ENCODE peak calls at places on chromosomes 11 and 22, in eight cellular contexts. One of them, this sample, is unnamed.

GRCh38 chr11:3853935-3854659 is 1.4 kb upstream of the STIM1 start:
- DNase-seq in choroid plexus epithelial cell: no peak
- DNase-seq in left colon: peak; percentile 62
- DNase-seq in activated CD4-positive, alpha-beta T cell treated with anti-CD3 and anti-CD28 coated beads for 1 hour: peak; percentile 49
- DNase-seq in kidney glomerular epithelial cell: no peak
- DNase-seq in AG09319: no peak
- DNase-seq in DMS79 treated with DMSO at 0.1 percent for 48 hours: peak; percentile 66
- DNase-seq in M059J: no peak
- DNase-seq in this sample: no peak

GRCh38 chr11:406796-407650 is 7.8 kb downstream of the SIGIRR start:
- DNase-seq in choroid plexus epithelial cell: peak; percentile 82
- DNase-seq in AG09319: peak; percentile 28
- DNase-seq in DMS79 treated with DMSO at 0.1 percent for 48 hours: no peak
- DNase-seq in kidney glomerular epithelial cell: no peak
- DNase-seq in M059J: no peak
- DNase-seq in left colon: peak; percentile 92
- DNase-seq in activated CD4-positive, alpha-beta T cell treated with anti-CD3 and anti-CD28 coated beads for 1 hour: peak; percentile 83
- DNase-seq in this sample: no peak

GRCh38 chr22:40616578-40616977 is 19.9 kb downstream of the MRTFA start:
- DNase-seq in choroid plexus epithelial cell: no peak
- DNase-seq in AG09319: no peak
- DNase-seq in M059J: no peak
- DNase-seq in DMS79 treated with DMSO at 0.1 percent for 48 hours: no peak
- DNase-seq in kidney glomerular epithelial cell: no peak
- DNase-seq in left colon: no peak
- DNase-seq in activated CD4-positive, alpha-beta T cell treated with anti-CD3 and anti-CD28 coated beads for 1 hour: no peak
- DNase-seq in this sample: no peak

GRCh38 chr22:38860291-38861169 is 11.5 kb downstream of the CBX6 start:
- DNase-seq in kidney glomerular epithelial cell: no peak
- DNase-seq in choroid plexus epithelial cell: no peak
- DNase-seq in AG09319: no peak
- DNase-seq in M059J: no peak
- DNase-seq in left colon: no peak
- DNase-seq in DMS79 treated with DMSO at 0.1 percent for 48 hours: no peak
- DNase-seq in activated CD4-positive, alpha-beta T cell treated with anti-CD3 and anti-CD28 coated beads for 1 hour: no peak
- DNase-seq in this sample: no peak

GRCh38 chr11:17259931-17260499 is 16.5 kb upstream of the NUCB2 start:
- DNase-seq in AG09319: no peak
- DNase-seq in DMS79 treated with DMSO at 0.1 percent for 48 hours: no peak
- DNase-seq in activated CD4-positive, alpha-beta T cell treated with anti-CD3 and anti-CD28 coated beads for 1 hour: no peak
- DNase-seq in left colon: no peak
- DNase-seq in kidney glomerular epithelial cell: no peak
- DNase-seq in M059J: peak; percentile 21
- DNase-seq in choroid plexus epithelial cell: no peak
- DNase-seq in this sample: no peak

GRCh38 chr11:70297341-70297740 is 26.9 kb downstream of the PPFIA1 start:
- DNase-seq in M059J: peak; percentile 41
- DNase-seq in AG09319: no peak
- DNase-seq in choroid plexus epithelial cell: peak; percentile 32
- DNase-seq in activated CD4-positive, alpha-beta T cell treated with anti-CD3 and anti-CD28 coated beads for 1 hour: no peak
- DNase-seq in kidney glomerular epithelial cell: peak; percentile 21
- DNase-seq in left colon: no peak
- DNase-seq in DMS79 treated with DMSO at 0.1 percent for 48 hours: no peak
- DNase-seq in this sample: no peak

GRCh38 chr11:416757-417621 is 2.2 kb upstream of the SIGIRR start:
- DNase-seq in choroid plexus epithelial cell: no peak
- DNase-seq in AG09319: no peak
- DNase-seq in kidney glomerular epithelial cell: no peak
- DNase-seq in DMS79 treated with DMSO at 0.1 percent for 48 hours: peak; percentile 19
- DNase-seq in left colon: peak; percentile 70
- DNase-seq in activated CD4-positive, alpha-beta T cell treated with anti-CD3 and anti-CD28 coated beads for 1 hour: no peak
- DNase-seq in M059J: no peak
- DNase-seq in this sample: no peak

GRCh38 chr11:126319374-126319740 is 15.5 kb downstream of the DCPS start:
- DNase-seq in kidney glomerular epithelial cell: no peak
- DNase-seq in M059J: no peak
- DNase-seq in AG09319: no peak
- DNase-seq in choroid plexus epithelial cell: no peak
- DNase-seq in activated CD4-positive, alpha-beta T cell treated with anti-CD3 and anti-CD28 coated beads for 1 hour: no peak
- DNase-seq in left colon: no peak
- DNase-seq in DMS79 treated with DMSO at 0.1 percent for 48 hours: no peak
- DNase-seq in this sample: no peak

GRCh38 chr11:99244613-99245012 is 223.9 kb downstream of the CNTN5 start:
- DNase-seq in AG09319: no peak
- DNase-seq in left colon: no peak
- DNase-seq in kidney glomerular epithelial cell: no peak
- DNase-seq in DMS79 treated with DMSO at 0.1 percent for 48 hours: no peak
- DNase-seq in choroid plexus epithelial cell: peak; percentile 56
- DNase-seq in M059J: peak; percentile 70
- DNase-seq in activated CD4-positive, alpha-beta T cell treated with anti-CD3 and anti-CD28 coated beads for 1 hour: no peak
- DNase-seq in this sample: no peak

GRCh38 chr11:72483412-72484186 is 49.3 kb upstream of the CLPB start:
- DNase-seq in DMS79 treated with DMSO at 0.1 percent for 48 hours: no peak
- DNase-seq in left colon: no peak
- DNase-seq in kidney glomerular epithelial cell: no peak
- DNase-seq in M059J: peak; percentile 49
- DNase-seq in activated CD4-positive, alpha-beta T cell treated with anti-CD3 and anti-CD28 coated beads for 1 hour: no peak
- DNase-seq in choroid plexus epithelial cell: peak; percentile 94
- DNase-seq in AG09319: no peak
- DNase-seq in this sample: no peak

GRCh38 chr11:9535189-9535781 is 38.2 kb upstream of the WEE1 start:
- DNase-seq in activated CD4-positive, alpha-beta T cell treated with anti-CD3 and anti-CD28 coated beads for 1 hour: peak; percentile 64
- DNase-seq in M059J: peak; percentile 79
- DNase-seq in left colon: peak; percentile 49
- DNase-seq in kidney glomerular epithelial cell: peak; percentile 10
- DNase-seq in choroid plexus epithelial cell: peak; percentile 66
- DNase-seq in AG09319: peak; percentile 31
- DNase-seq in DMS79 treated with DMSO at 0.1 percent for 48 hours: no peak
- DNase-seq in this sample: no peak

GRCh38 chr11:64851831-64852337 is 7.4 kb upstream of the CDC42BPG start:
- DNase-seq in AG09319: no peak
- DNase-seq in M059J: no peak
- DNase-seq in left colon: no peak
- DNase-seq in choroid plexus epithelial cell: no peak
- DNase-seq in kidney glomerular epithelial cell: no peak
- DNase-seq in activated CD4-positive, alpha-beta T cell treated with anti-CD3 and anti-CD28 coated beads for 1 hour: no peak
- DNase-seq in DMS79 treated with DMSO at 0.1 percent for 48 hours: no peak
- DNase-seq in this sample: no peak

GRCh38 chr11:31240340-31240904 is 129.1 kb downstream of the DCDC1 start:
- DNase-seq in AG09319: no peak
- DNase-seq in M059J: peak; percentile 53
- DNase-seq in kidney glomerular epithelial cell: peak; percentile 33
- DNase-seq in DMS79 treated with DMSO at 0.1 percent for 48 hours: peak; percentile 22
- DNase-seq in choroid plexus epithelial cell: peak; percentile 78
- DNase-seq in left colon: no peak
- DNase-seq in activated CD4-positive, alpha-beta T cell treated with anti-CD3 and anti-CD28 coated beads for 1 hour: no peak
- DNase-seq in this sample: no peak

GRCh38 chr22:26631282-26631681 is 9.5 kb downstream of the CRYBA4 start:
- DNase-seq in DMS79 treated with DMSO at 0.1 percent for 48 hours: no peak
- DNase-seq in kidney glomerular epithelial cell: no peak
- DNase-seq in activated CD4-positive, alpha-beta T cell treated with anti-CD3 and anti-CD28 coated beads for 1 hour: no peak
- DNase-seq in left colon: no peak
- DNase-seq in AG09319: no peak
- DNase-seq in choroid plexus epithelial cell: no peak
- DNase-seq in M059J: no peak
- DNase-seq in this sample: no peak

GRCh38 chr11:17238377-17238776 is 30.6 kb upstream of the PIK3C2A start:
- DNase-seq in kidney glomerular epithelial cell: no peak
- DNase-seq in DMS79 treated with DMSO at 0.1 percent for 48 hours: no peak
- DNase-seq in AG09319: no peak
- DNase-seq in M059J: no peak
- DNase-seq in choroid plexus epithelial cell: no peak
- DNase-seq in left colon: no peak
- DNase-seq in activated CD4-positive, alpha-beta T cell treated with anti-CD3 and anti-CD28 coated beads for 1 hour: no peak
- DNase-seq in this sample: no peak

GRCh38 chr22:36998620-36999351 is 20.5 kb downstream of the TST start:
- DNase-seq in choroid plexus epithelial cell: peak; percentile 33
- DNase-seq in DMS79 treated with DMSO at 0.1 percent for 48 hours: no peak
- DNase-seq in activated CD4-positive, alpha-beta T cell treated with anti-CD3 and anti-CD28 coated beads for 1 hour: no peak
- DNase-seq in left colon: peak; percentile 19
- DNase-seq in kidney glomerular epithelial cell: no peak
- DNase-seq in M059J: peak; percentile 60
- DNase-seq in AG09319: no peak
- DNase-seq in this sample: no peak

GRCh38 chr11:88508558-88508807 is 170.9 kb upstream of the CTSC start:
- DNase-seq in left colon: no peak
- DNase-seq in AG09319: no peak
- DNase-seq in kidney glomerular epithelial cell: no peak
- DNase-seq in activated CD4-positive, alpha-beta T cell treated with anti-CD3 and anti-CD28 coated beads for 1 hour: no peak
- DNase-seq in choroid plexus epithelial cell: no peak
- DNase-seq in DMS79 treated with DMSO at 0.1 percent for 48 hours: no peak
- DNase-seq in M059J: no peak
- DNase-seq in this sample: no peak

GRCh38 chr11:20854214-20854613 is 184.8 kb downstream of the NELL1 start:
- DNase-seq in choroid plexus epithelial cell: no peak
- DNase-seq in AG09319: no peak
- DNase-seq in activated CD4-positive, alpha-beta T cell treated with anti-CD3 and anti-CD28 coated beads for 1 hour: no peak
- DNase-seq in M059J: no peak
- DNase-seq in kidney glomerular epithelial cell: no peak
- DNase-seq in left colon: no peak
- DNase-seq in DMS79 treated with DMSO at 0.1 percent for 48 hours: no peak
- DNase-seq in this sample: no peak

GRCh38 chr11:63537293-63538101 is 889 bp downstream of the PLAAT4 start:
- DNase-seq in AG09319: peak; percentile 49
- DNase-seq in activated CD4-positive, alpha-beta T cell treated with anti-CD3 and anti-CD28 coated beads for 1 hour: no peak
- DNase-seq in kidney glomerular epithelial cell: no peak
- DNase-seq in DMS79 treated with DMSO at 0.1 percent for 48 hours: peak; percentile 70
- DNase-seq in choroid plexus epithelial cell: peak; percentile 94
- DNase-seq in M059J: peak; percentile 70
- DNase-seq in left colon: peak; percentile 67
- DNase-seq in this sample: no peak

GRCh38 chr11:33790088-33790487 is 15.8 kb upstream of the FBXO3 start:
- DNase-seq in DMS79 treated with DMSO at 0.1 percent for 48 hours: no peak
- DNase-seq in M059J: no peak
- DNase-seq in AG09319: no peak
- DNase-seq in kidney glomerular epithelial cell: no peak
- DNase-seq in activated CD4-positive, alpha-beta T cell treated with anti-CD3 and anti-CD28 coated beads for 1 hour: no peak
- DNase-seq in choroid plexus epithelial cell: no peak
- DNase-seq in left colon: no peak
- DNase-seq in this sample: peak; percentile 21

GRCh38 chr11:2768471-2769408 is 68.9 kb upstream of the KCNQ1OT1 start:
- DNase-seq in AG09319: no peak
- DNase-seq in left colon: no peak
- DNase-seq in activated CD4-positive, alpha-beta T cell treated with anti-CD3 and anti-CD28 coated beads for 1 hour: peak; percentile 4
- DNase-seq in kidney glomerular epithelial cell: peak; percentile 67
- DNase-seq in M059J: peak; percentile 89
- DNase-seq in DMS79 treated with DMSO at 0.1 percent for 48 hours: no peak
- DNase-seq in choroid plexus epithelial cell: peak; percentile 49
- DNase-seq in this sample: no peak

GRCh38 chr11:1226981-1227550 is 4.2 kb downstream of the MUC5B start:
- DNase-seq in AG09319: no peak
- DNase-seq in DMS79 treated with DMSO at 0.1 percent for 48 hours: no peak
- DNase-seq in choroid plexus epithelial cell: peak; percentile 34
- DNase-seq in activated CD4-positive, alpha-beta T cell treated with anti-CD3 and anti-CD28 coated beads for 1 hour: no peak
- DNase-seq in M059J: no peak
- DNase-seq in kidney glomerular epithelial cell: no peak
- DNase-seq in left colon: peak; percentile 25
- DNase-seq in this sample: no peak

GRCh38 chr11:18229501-18229900 is 7.1 kb downstream of the SAA4 start:
- DNase-seq in choroid plexus epithelial cell: no peak
- DNase-seq in left colon: no peak
- DNase-seq in M059J: no peak
- DNase-seq in AG09319: no peak
- DNase-seq in DMS79 treated with DMSO at 0.1 percent for 48 hours: no peak
- DNase-seq in activated CD4-positive, alpha-beta T cell treated with anti-CD3 and anti-CD28 coated beads for 1 hour: no peak
- DNase-seq in kidney glomerular epithelial cell: no peak
- DNase-seq in this sample: no peak

GRCh38 chr11:76789443-76789719 is 6.2 kb downstream of the TSKU start:
- DNase-seq in kidney glomerular epithelial cell: no peak
- DNase-seq in M059J: no peak
- DNase-seq in DMS79 treated with DMSO at 0.1 percent for 48 hours: no peak
- DNase-seq in choroid plexus epithelial cell: no peak
- DNase-seq in left colon: peak; percentile 20
- DNase-seq in AG09319: no peak
- DNase-seq in activated CD4-positive, alpha-beta T cell treated with anti-CD3 and anti-CD28 coated beads for 1 hour: no peak
- DNase-seq in this sample: no peak

GRCh38 chr11:39732002-39732401 is 1727.5 kb downstream of the LRRC4C start:
- DNase-seq in activated CD4-positive, alpha-beta T cell treated with anti-CD3 and anti-CD28 coated beads for 1 hour: no peak
- DNase-seq in left colon: no peak
- DNase-seq in DMS79 treated with DMSO at 0.1 percent for 48 hours: no peak
- DNase-seq in AG09319: no peak
- DNase-seq in choroid plexus epithelial cell: no peak
- DNase-seq in M059J: no peak
- DNase-seq in kidney glomerular epithelial cell: no peak
- DNase-seq in this sample: no peak

GRCh38 chr22:16960884-16961249 is 47.2 kb downstream of the GAB4 start:
- DNase-seq in left colon: no peak
- DNase-seq in activated CD4-positive, alpha-beta T cell treated with anti-CD3 and anti-CD28 coated beads for 1 hour: no peak
- DNase-seq in choroid plexus epithelial cell: no peak
- DNase-seq in DMS79 treated with DMSO at 0.1 percent for 48 hours: no peak
- DNase-seq in M059J: no peak
- DNase-seq in kidney glomerular epithelial cell: no peak
- DNase-seq in AG09319: no peak
- DNase-seq in this sample: no peak

GRCh38 chr11:129894281-129895125 is 875 bp downstream of the NFRKB start:
- DNase-seq in M059J: peak; percentile 20
- DNase-seq in kidney glomerular epithelial cell: peak; percentile 25
- DNase-seq in choroid plexus epithelial cell: peak; percentile 13
- DNase-seq in AG09319: no peak
- DNase-seq in DMS79 treated with DMSO at 0.1 percent for 48 hours: peak; percentile 13
- DNase-seq in left colon: no peak
- DNase-seq in activated CD4-positive, alpha-beta T cell treated with anti-CD3 and anti-CD28 coated beads for 1 hour: no peak
- DNase-seq in this sample: no peak

GRCh38 chr11:60477035-60477445 is 15.5 kb upstream of the MS4A12 start:
- DNase-seq in kidney glomerular epithelial cell: no peak
- DNase-seq in AG09319: no peak
- DNase-seq in M059J: no peak
- DNase-seq in choroid plexus epithelial cell: no peak
- DNase-seq in activated CD4-positive, alpha-beta T cell treated with anti-CD3 and anti-CD28 coated beads for 1 hour: no peak
- DNase-seq in DMS79 treated with DMSO at 0.1 percent for 48 hours: no peak
- DNase-seq in left colon: no peak
- DNase-seq in this sample: no peak

GRCh38 chr11:123429851-123430735 is at the start of gene GRAMD1B:
- DNase-seq in left colon: peak; percentile 36
- DNase-seq in kidney glomerular epithelial cell: no peak
- DNase-seq in AG09319: peak; percentile 41
- DNase-seq in M059J: peak; percentile 95
- DNase-seq in DMS79 treated with DMSO at 0.1 percent for 48 hours: peak; percentile 79
- DNase-seq in choroid plexus epithelial cell: peak; percentile 70
- DNase-seq in activated CD4-positive, alpha-beta T cell treated with anti-CD3 and anti-CD28 coated beads for 1 hour: peak; percentile 67
- DNase-seq in this sample: peak; percentile 43

GRCh38 chr11:69044111-69045013 is 4.4 kb upstream of the TPCN2 start:
- DNase-seq in kidney glomerular epithelial cell: peak; percentile 68
- DNase-seq in activated CD4-positive, alpha-beta T cell treated with anti-CD3 and anti-CD28 coated beads for 1 hour: no peak
- DNase-seq in DMS79 treated with DMSO at 0.1 percent for 48 hours: no peak
- DNase-seq in left colon: peak; percentile 74
- DNase-seq in M059J: peak; percentile 83
- DNase-seq in choroid plexus epithelial cell: peak; percentile 83
- DNase-seq in AG09319: peak; percentile 27
- DNase-seq in this sample: peak; percentile 60

This sample was measured in retinal pigment epithelial cell.